ENCODE peak calls at places on chromosomes 12 and 14, in four cellular contexts. One of them, this sample, is unnamed.

GRCh38 chr14:96602186-96602585 is 100.0 kb downstream of the PAPOLA start:
- DNase-seq in ACHN: no peak
- DNase-seq in Right ventricle myocardium inferior: no peak
- DNase-seq in progenitor cell of endocrine pancreas: no peak
- DNase-seq in this sample: no peak

GRCh38 chr14:49417790-49418189 is 168.4 kb downstream of the RPS29 start:
- DNase-seq in ACHN: no peak
- DNase-seq in Right ventricle myocardium inferior: no peak
- DNase-seq in progenitor cell of endocrine pancreas: no peak
- DNase-seq in this sample: no peak

GRCh38 chr12:67034110-67034879 is 234.9 kb upstream of the CAND1 start:
- DNase-seq in ACHN: peak; percentile 76
- DNase-seq in Right ventricle myocardium inferior: no peak
- DNase-seq in progenitor cell of endocrine pancreas: no peak
- DNase-seq in this sample: no peak

GRCh38 chr12:2170376-2170775 is 117.6 kb downstream of the CACNA1C start:
- DNase-seq in ACHN: no peak
- DNase-seq in Right ventricle myocardium inferior: no peak
- DNase-seq in progenitor cell of endocrine pancreas: no peak
- DNase-seq in this sample: no peak

GRCh38 chr12:2383276-2384028 is 330.7 kb downstream of the CACNA1C start:
- DNase-seq in ACHN: peak; percentile 55
- DNase-seq in Right ventricle myocardium inferior: no peak
- DNase-seq in progenitor cell of endocrine pancreas: no peak
- DNase-seq in this sample: no peak

GRCh38 chr14:72679106-72679505 is 214.8 kb downstream of the DPF3 start:
- DNase-seq in ACHN: no peak
- DNase-seq in Right ventricle myocardium inferior: no peak
- DNase-seq in progenitor cell of endocrine pancreas: no peak
- DNase-seq in this sample: no peak

GRCh38 chr12:54217774-54218221 is 29.0 kb upstream of the SMUG1 start:
- DNase-seq in ACHN: no peak
- DNase-seq in Right ventricle myocardium inferior: no peak
- DNase-seq in progenitor cell of endocrine pancreas: no peak
- DNase-seq in this sample: peak; percentile 85

GRCh38 chr12:117507547-117507946 is 146.1 kb upstream of the NOS1 start:
- DNase-seq in ACHN: no peak
- DNase-seq in Right ventricle myocardium inferior: no peak
- DNase-seq in progenitor cell of endocrine pancreas: no peak
- DNase-seq in this sample: no peak

GRCh38 chr12:130083746-130084145 is 78.5 kb upstream of the FZD10 start:
- DNase-seq in ACHN: no peak
- DNase-seq in Right ventricle myocardium inferior: no peak
- DNase-seq in progenitor cell of endocrine pancreas: no peak
- DNase-seq in this sample: no peak

GRCh38 chr12:110853856-110854255 is 7.1 kb downstream of the CCDC63 start:
- DNase-seq in ACHN: no peak
- DNase-seq in Right ventricle myocardium inferior: no peak
- DNase-seq in progenitor cell of endocrine pancreas: no peak
- DNase-seq in this sample: no peak

GRCh38 chr14:33070474-33070873 is 131.8 kb downstream of the NPAS3 start:
- DNase-seq in ACHN: no peak
- DNase-seq in Right ventricle myocardium inferior: no peak
- DNase-seq in progenitor cell of endocrine pancreas: no peak
- DNase-seq in this sample: no peak

GRCh38 chr12:93645702-93646101 is 31.5 kb upstream of the CRADD start:
- DNase-seq in ACHN: no peak
- DNase-seq in Right ventricle myocardium inferior: no peak
- DNase-seq in progenitor cell of endocrine pancreas: no peak
- DNase-seq in this sample: no peak

GRCh38 chr14:80087411-80087810 is 123.9 kb downstream of the DIO2 start:
- DNase-seq in ACHN: no peak
- DNase-seq in Right ventricle myocardium inferior: no peak
- DNase-seq in progenitor cell of endocrine pancreas: no peak
- DNase-seq in this sample: no peak

GRCh38 chr12:34287986-34288962 is 266.0 kb downstream of the ALG10 start:
- DNase-seq in ACHN: no peak
- DNase-seq in Right ventricle myocardium inferior: no peak
- DNase-seq in progenitor cell of endocrine pancreas: peak; percentile 9
- DNase-seq in this sample: peak; percentile 45

GRCh38 chr12:104446646-104447415 is 9.9 kb upstream of the CHST11 start:
- DNase-seq in ACHN: no peak
- DNase-seq in Right ventricle myocardium inferior: no peak
- DNase-seq in progenitor cell of endocrine pancreas: no peak
- DNase-seq in this sample: no peak

GRCh38 chr12:64824500-64825142 is at the start of gene TBC1D30:
- DNase-seq in ACHN: no peak
- DNase-seq in Right ventricle myocardium inferior: peak; percentile 70
- DNase-seq in progenitor cell of endocrine pancreas: peak; percentile 14
- DNase-seq in this sample: peak; percentile 78

GRCh38 chr12:100858658-100859057 is 64.1 kb downstream of the ANO4 start:
- DNase-seq in ACHN: no peak
- DNase-seq in Right ventricle myocardium inferior: no peak
- DNase-seq in progenitor cell of endocrine pancreas: no peak
- DNase-seq in this sample: no peak

This sample was measured in kidney.